ENCODE peak calls at places on chromosomes 13 and 19, in six cellular contexts. One of them, this sample, is unnamed.

GRCh38 chr19:18117692-18118378 is 20.3 kb downstream of the MAST3 start:
- DNase-seq in stomach: peak; percentile 95
- DNase-seq in gastrocnemius medialis: peak; percentile 73
- DNase-seq in lower lobe of right lung: peak; percentile 95
- DNase-seq in Peyer's patch: peak; percentile 93
- DNase-seq in WERI-Rb-1: peak; percentile 89
- DNase-seq in this sample: no peak

GRCh38 chr13:44726777-44727176 is 150.6 kb upstream of the TSC22D1 start:
- DNase-seq in stomach: no peak
- DNase-seq in gastrocnemius medialis: no peak
- DNase-seq in lower lobe of right lung: no peak
- DNase-seq in Peyer's patch: no peak
- DNase-seq in WERI-Rb-1: no peak
- DNase-seq in this sample: no peak

GRCh38 chr19:1422943-1423342 is 15.3 kb upstream of the RPS15 start:
- DNase-seq in stomach: no peak
- DNase-seq in gastrocnemius medialis: no peak
- DNase-seq in lower lobe of right lung: no peak
- DNase-seq in Peyer's patch: no peak
- DNase-seq in WERI-Rb-1: no peak
- DNase-seq in this sample: no peak

GRCh38 chr13:106619688-106620555 is 52.0 kb upstream of the ARGLU1 start:
- DNase-seq in stomach: no peak
- DNase-seq in gastrocnemius medialis: peak; percentile 16
- DNase-seq in lower lobe of right lung: no peak
- DNase-seq in Peyer's patch: peak; percentile 17
- DNase-seq in WERI-Rb-1: peak; percentile 63
- DNase-seq in this sample: no peak

GRCh38 chr13:24557121-24557520 is 44.5 kb upstream of the PARP4 start:
- DNase-seq in stomach: no peak
- DNase-seq in gastrocnemius medialis: no peak
- DNase-seq in lower lobe of right lung: no peak
- DNase-seq in Peyer's patch: no peak
- DNase-seq in WERI-Rb-1: no peak
- DNase-seq in this sample: no peak

GRCh38 chr19:50300814-50301606 is 28.2 kb downstream of the KCNC3 start:
- DNase-seq in stomach: no peak
- DNase-seq in gastrocnemius medialis: no peak
- DNase-seq in lower lobe of right lung: no peak
- DNase-seq in Peyer's patch: no peak
- DNase-seq in WERI-Rb-1: no peak
- DNase-seq in this sample: no peak

GRCh38 chr19:33199441-33200265 is 5.5 kb downstream of the LRP3 start:
- DNase-seq in stomach: no peak
- DNase-seq in gastrocnemius medialis: no peak
- DNase-seq in lower lobe of right lung: no peak
- DNase-seq in Peyer's patch: no peak
- DNase-seq in WERI-Rb-1: no peak
- DNase-seq in this sample: no peak

GRCh38 chr13:36766295-36766694 is 52.7 kb upstream of the RFXAP start:
- DNase-seq in stomach: no peak
- DNase-seq in gastrocnemius medialis: no peak
- DNase-seq in lower lobe of right lung: no peak
- DNase-seq in Peyer's patch: no peak
- DNase-seq in WERI-Rb-1: no peak
- DNase-seq in this sample: no peak

GRCh38 chr13:111656439-111656838 is 336.0 kb downstream of the TEX29 start:
- DNase-seq in stomach: no peak
- DNase-seq in gastrocnemius medialis: no peak
- DNase-seq in lower lobe of right lung: no peak
- DNase-seq in Peyer's patch: no peak
- DNase-seq in WERI-Rb-1: no peak
- DNase-seq in this sample: no peak

GRCh38 chr13:61414686-61415664 is 674 bp downstream of the PCDH20 start:
- DNase-seq in stomach: peak; percentile 65
- DNase-seq in gastrocnemius medialis: no peak
- DNase-seq in lower lobe of right lung: peak; percentile 76
- DNase-seq in Peyer's patch: no peak
- DNase-seq in WERI-Rb-1: no peak
- DNase-seq in this sample: peak; percentile 44

GRCh38 chr19:522726-523125 is 8.8 kb upstream of the CDC34 start:
- DNase-seq in stomach: no peak
- DNase-seq in gastrocnemius medialis: no peak
- DNase-seq in lower lobe of right lung: no peak
- DNase-seq in Peyer's patch: no peak
- DNase-seq in WERI-Rb-1: no peak
- DNase-seq in this sample: no peak

GRCh38 chr19:29841559-29842367 is 30.0 kb downstream of the CCNE1 start:
- DNase-seq in stomach: no peak
- DNase-seq in gastrocnemius medialis: no peak
- DNase-seq in lower lobe of right lung: no peak
- DNase-seq in Peyer's patch: no peak
- DNase-seq in WERI-Rb-1: peak; percentile 53
- DNase-seq in this sample: no peak

GRCh38 chr13:76854894-76855293 is 31.3 kb downstream of the KCTD12 start:
- DNase-seq in stomach: no peak
- DNase-seq in gastrocnemius medialis: no peak
- DNase-seq in lower lobe of right lung: no peak
- DNase-seq in Peyer's patch: no peak
- DNase-seq in WERI-Rb-1: no peak
- DNase-seq in this sample: no peak

GRCh38 chr13:51405176-51405575 is 47.7 kb downstream of the INTS6 start:
- DNase-seq in stomach: no peak
- DNase-seq in gastrocnemius medialis: no peak
- DNase-seq in lower lobe of right lung: no peak
- DNase-seq in Peyer's patch: no peak
- DNase-seq in WERI-Rb-1: no peak
- DNase-seq in this sample: no peak

GRCh38 chr13:36712785-36713184 is 39.0 kb downstream of the SERTM1 start:
- DNase-seq in stomach: no peak
- DNase-seq in gastrocnemius medialis: no peak
- DNase-seq in lower lobe of right lung: no peak
- DNase-seq in Peyer's patch: no peak
- DNase-seq in WERI-Rb-1: no peak
- DNase-seq in this sample: no peak

GRCh38 chr13:90485441-90485840 is 862.0 kb upstream of the MIR17HG start:
- DNase-seq in stomach: no peak
- DNase-seq in gastrocnemius medialis: no peak
- DNase-seq in lower lobe of right lung: no peak
- DNase-seq in Peyer's patch: no peak
- DNase-seq in WERI-Rb-1: no peak
- DNase-seq in this sample: no peak

GRCh38 chr13:97174638-97175037 is 47.5 kb upstream of the MBNL2 start:
- DNase-seq in stomach: no peak
- DNase-seq in gastrocnemius medialis: no peak
- DNase-seq in lower lobe of right lung: no peak
- DNase-seq in Peyer's patch: no peak
- DNase-seq in WERI-Rb-1: no peak
- DNase-seq in this sample: no peak

GRCh38 chr13:46146898-46147297 is 35.1 kb downstream of the LCP1 start:
- DNase-seq in stomach: no peak
- DNase-seq in gastrocnemius medialis: no peak
- DNase-seq in lower lobe of right lung: no peak
- DNase-seq in Peyer's patch: no peak
- DNase-seq in WERI-Rb-1: peak; percentile 18
- DNase-seq in this sample: no peak

GRCh38 chr19:57239982-57240310 is 486 bp upstream of the ZNF805 start:
- DNase-seq in stomach: no peak
- DNase-seq in gastrocnemius medialis: no peak
- DNase-seq in lower lobe of right lung: peak; percentile 53
- DNase-seq in Peyer's patch: no peak
- DNase-seq in WERI-Rb-1: no peak
- DNase-seq in this sample: no peak

GRCh38 chr19:14383898-14384669 is 2.8 kb downstream of the ADGRE5 start:
- DNase-seq in stomach: no peak
- DNase-seq in gastrocnemius medialis: peak; percentile 27
- DNase-seq in lower lobe of right lung: peak; percentile 65
- DNase-seq in Peyer's patch: peak; percentile 61
- DNase-seq in WERI-Rb-1: no peak
- DNase-seq in this sample: no peak

GRCh38 chr19:34851277-34851804 is 75.4 kb upstream of the ZNF30 start:
- DNase-seq in stomach: no peak
- DNase-seq in gastrocnemius medialis: no peak
- DNase-seq in lower lobe of right lung: no peak
- DNase-seq in Peyer's patch: no peak
- DNase-seq in WERI-Rb-1: peak; percentile 79
- DNase-seq in this sample: no peak

GRCh38 chr13:84200971-84201370 is 318.7 kb upstream of the SLITRK1 start:
- DNase-seq in stomach: no peak
- DNase-seq in gastrocnemius medialis: no peak
- DNase-seq in lower lobe of right lung: no peak
- DNase-seq in Peyer's patch: no peak
- DNase-seq in WERI-Rb-1: no peak
- DNase-seq in this sample: no peak

GRCh38 chr13:112605531-112605990 is 17.6 kb upstream of the TUBGCP3 start:
- DNase-seq in stomach: no peak
- DNase-seq in gastrocnemius medialis: no peak
- DNase-seq in lower lobe of right lung: no peak
- DNase-seq in Peyer's patch: no peak
- DNase-seq in WERI-Rb-1: peak; percentile 83
- DNase-seq in this sample: no peak

GRCh38 chr19:51799998-51800848 is 5.3 kb downstream of the FPR3 start:
- DNase-seq in stomach: no peak
- DNase-seq in gastrocnemius medialis: no peak
- DNase-seq in lower lobe of right lung: no peak
- DNase-seq in Peyer's patch: no peak
- DNase-seq in WERI-Rb-1: no peak
- DNase-seq in this sample: no peak
- H3K27ac ChIP-seq in stomach: no peak overlapping the region
- H3K27ac ChIP-seq in gastrocnemius medialis: no peak overlapping the region
- H3K27ac ChIP-seq in lower lobe of right lung: peak overlapping the region; percentile 88
- H3K27ac ChIP-seq in Peyer's patch: peak overlapping the region; percentile 57
- H3K27ac ChIP-seq in WERI-Rb-1: no peak overlapping the region
- H3K27ac ChIP-seq in this sample: peak overlapping the region; percentile 53

DNA sequence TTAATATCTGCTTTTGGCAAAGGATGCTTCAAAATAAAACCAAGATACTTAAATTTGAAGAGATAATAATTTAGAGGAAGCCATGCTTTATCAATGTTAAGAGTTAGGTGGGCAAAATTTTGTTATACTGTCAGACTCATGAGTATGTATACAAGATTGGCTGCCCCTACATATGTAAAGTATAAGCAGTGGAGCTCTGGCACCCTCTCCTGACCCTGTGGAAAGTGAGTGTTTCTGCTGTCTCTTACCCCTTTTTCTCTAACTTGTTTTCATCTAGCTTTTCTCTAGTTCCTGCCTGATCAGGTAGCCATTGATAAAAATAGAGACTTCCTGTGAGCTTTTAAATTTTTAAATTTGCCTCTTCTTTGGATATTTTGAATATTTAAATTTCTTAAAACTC is 710.9 kb upstream of the SPRY2 start:
- DNase-seq in stomach: no peak
- DNase-seq in gastrocnemius medialis: no peak
- DNase-seq in lower lobe of right lung: no peak
- DNase-seq in Peyer's patch: no peak
- DNase-seq in WERI-Rb-1: no peak
- DNase-seq in this sample: no peak
- TF ChIP-seq CTCF in stomach: no peak
- TF ChIP-seq CTCF in gastrocnemius medialis: no peak
- TF ChIP-seq CTCF in lower lobe of right lung: no peak
- TF ChIP-seq CTCF in Peyer's patch: no peak
- TF ChIP-seq CTCF in WERI-Rb-1: peak; percentile 18
- TF ChIP-seq CTCF in this sample: peak; percentile 36

GRCh38 chr19:30882411-30883005 is 466.7 kb downstream of the TSHZ3 start:
- DNase-seq in stomach: no peak
- DNase-seq in gastrocnemius medialis: no peak
- DNase-seq in lower lobe of right lung: no peak
- DNase-seq in Peyer's patch: no peak
- DNase-seq in WERI-Rb-1: peak; percentile 60
- DNase-seq in this sample: no peak
- H3K27ac ChIP-seq in stomach: no peak overlapping the region
- H3K27ac ChIP-seq in gastrocnemius medialis: no peak overlapping the region
- H3K27ac ChIP-seq in lower lobe of right lung: no peak overlapping the region
- H3K27ac ChIP-seq in Peyer's patch: no peak overlapping the region
- H3K27ac ChIP-seq in WERI-Rb-1: peak overlapping the region; percentile 53
- H3K27ac ChIP-seq in this sample: no peak overlapping the region

DNA sequence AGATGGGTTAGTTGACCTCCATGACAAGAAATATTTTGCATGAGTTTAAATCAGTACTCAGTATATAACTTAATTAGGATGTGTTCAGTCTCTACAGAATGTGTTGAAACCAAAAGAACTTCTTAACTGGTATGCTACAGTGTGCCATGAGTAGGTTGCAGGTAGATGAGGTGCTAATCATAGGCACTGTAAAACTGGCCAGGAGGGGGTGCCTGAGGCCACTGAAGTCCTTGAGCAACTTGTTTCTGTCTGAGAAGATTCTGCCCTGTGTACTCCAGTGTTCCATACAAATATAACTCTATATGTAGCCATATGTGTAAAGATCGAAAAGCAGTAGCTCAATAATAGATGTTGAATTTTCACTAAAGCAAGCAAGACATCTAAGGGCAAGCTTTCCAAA is 549.2 kb upstream of the KLF12 start:
- DNase-seq in stomach: no peak
- DNase-seq in gastrocnemius medialis: no peak
- DNase-seq in lower lobe of right lung: no peak
- DNase-seq in Peyer's patch: no peak
- DNase-seq in WERI-Rb-1: peak; percentile 22
- DNase-seq in this sample: no peak
- TF ChIP-seq CTCF in stomach: no peak
- TF ChIP-seq CTCF in gastrocnemius medialis: no peak
- TF ChIP-seq CTCF in lower lobe of right lung: no peak
- TF ChIP-seq CTCF in Peyer's patch: no peak
- TF ChIP-seq CTCF in WERI-Rb-1: peak; percentile 19
- TF ChIP-seq CTCF in this sample: no peak